ENCODE peak calls at places on chromosomes 4 and X, in six cellular contexts. One of them, this sample, is unnamed.

GRCh38 chrX:71181558-71181909 is 36.9 kb downstream of the NLGN3 start:
- DNase-seq in NB4: peak; percentile 83
- DNase-seq in right atrium auricular region: no peak
- DNase-seq in spleen: no peak
- DNase-seq in B cell: peak; percentile 71
- DNase-seq in fibroblast of villous mesenchyme: no peak
- DNase-seq in this sample: peak; percentile 10

GRCh38 chr4:148444296-148445070 is 2.3 kb upstream of the NR3C2 start:
- DNase-seq in NB4: no peak
- DNase-seq in right atrium auricular region: no peak
- DNase-seq in spleen: peak; percentile 91
- DNase-seq in B cell: peak; percentile 43
- DNase-seq in fibroblast of villous mesenchyme: no peak
- DNase-seq in this sample: no peak

GRCh38 chrX:96182366-96182765 is 502.3 kb upstream of the DIAPH2 start:
- DNase-seq in NB4: peak; percentile 40
- DNase-seq in right atrium auricular region: no peak
- DNase-seq in spleen: no peak
- DNase-seq in B cell: no peak
- DNase-seq in fibroblast of villous mesenchyme: no peak
- DNase-seq in this sample: peak; percentile 60

GRCh38 chr4:144174401-144175067 is 34.0 kb upstream of the GYPA start:
- DNase-seq in NB4: peak; percentile 57
- DNase-seq in right atrium auricular region: no peak
- DNase-seq in spleen: no peak
- DNase-seq in B cell: peak; percentile 41
- DNase-seq in fibroblast of villous mesenchyme: peak; percentile 60
- DNase-seq in this sample: peak; percentile 76

GRCh38 chr4:105990933-105991332 is 95.7 kb downstream of the NPNT start:
- DNase-seq in NB4: no peak
- DNase-seq in right atrium auricular region: peak; percentile 60
- DNase-seq in spleen: peak; percentile 85
- DNase-seq in B cell: no peak
- DNase-seq in fibroblast of villous mesenchyme: peak; percentile 48
- DNase-seq in this sample: peak; percentile 74

GRCh38 chr4:761739-762138 is 56.1 kb downstream of the PCGF3 start:
- DNase-seq in NB4: no peak
- DNase-seq in right atrium auricular region: no peak
- DNase-seq in spleen: no peak
- DNase-seq in B cell: no peak
- DNase-seq in fibroblast of villous mesenchyme: no peak
- DNase-seq in this sample: no peak

GRCh38 chr4:165204462-165204830 is 2.9 kb upstream of the KLHL2 start:
- DNase-seq in NB4: peak; percentile 66
- DNase-seq in right atrium auricular region: no peak
- DNase-seq in spleen: no peak
- DNase-seq in B cell: no peak
- DNase-seq in fibroblast of villous mesenchyme: peak; percentile 14
- DNase-seq in this sample: peak; percentile 46

GRCh38 chr4:92236907-92237306 is 66.9 kb upstream of the GRID2 start:
- DNase-seq in NB4: no peak
- DNase-seq in right atrium auricular region: no peak
- DNase-seq in spleen: no peak
- DNase-seq in B cell: no peak
- DNase-seq in fibroblast of villous mesenchyme: no peak
- DNase-seq in this sample: peak; percentile 75

GRCh38 chrX:132412208-132412607 is 76.6 kb downstream of the MBNL3 start:
- DNase-seq in NB4: no peak
- DNase-seq in right atrium auricular region: no peak
- DNase-seq in spleen: no peak
- DNase-seq in B cell: no peak
- DNase-seq in fibroblast of villous mesenchyme: no peak
- DNase-seq in this sample: no peak

GRCh38 chr4:114509340-114509739 is 89.3 kb upstream of the UGT8 start:
- DNase-seq in NB4: no peak
- DNase-seq in right atrium auricular region: no peak
- DNase-seq in spleen: no peak
- DNase-seq in B cell: no peak
- DNase-seq in fibroblast of villous mesenchyme: no peak
- DNase-seq in this sample: no peak

GRCh38 chr4:179352221-179352620 is 1910.0 kb upstream of the AGA start:
- DNase-seq in NB4: no peak
- DNase-seq in right atrium auricular region: no peak
- DNase-seq in spleen: no peak
- DNase-seq in B cell: no peak
- DNase-seq in fibroblast of villous mesenchyme: no peak
- DNase-seq in this sample: no peak

GRCh38 chrX:18984381-18985185 is 669 bp upstream of the PHKA2 start:
- DNase-seq in NB4: peak; percentile 86
- DNase-seq in right atrium auricular region: peak; percentile 73
- DNase-seq in spleen: peak; percentile 95
- DNase-seq in B cell: peak; percentile 84
- DNase-seq in fibroblast of villous mesenchyme: peak; percentile 65
- DNase-seq in this sample: peak; percentile 77

GRCh38 chr4:155999743-156000142 is 46.1 kb upstream of the CTSO start:
- DNase-seq in NB4: no peak
- DNase-seq in right atrium auricular region: no peak
- DNase-seq in spleen: no peak
- DNase-seq in B cell: no peak
- DNase-seq in fibroblast of villous mesenchyme: peak; percentile 2
- DNase-seq in this sample: peak; percentile 19

GRCh38 chr4:173521474-173522159 is 8.4 kb downstream of the HAND2 start:
- DNase-seq in NB4: no peak
- DNase-seq in right atrium auricular region: no peak
- DNase-seq in spleen: no peak
- DNase-seq in B cell: no peak
- DNase-seq in fibroblast of villous mesenchyme: peak; percentile 37
- DNase-seq in this sample: no peak

GRCh38 chr4:153174821-153175567 is 29.2 kb upstream of the TRIM2 start:
- DNase-seq in NB4: no peak
- DNase-seq in right atrium auricular region: no peak
- DNase-seq in spleen: peak; percentile 84
- DNase-seq in B cell: no peak
- DNase-seq in fibroblast of villous mesenchyme: no peak
- DNase-seq in this sample: no peak

DNA sequence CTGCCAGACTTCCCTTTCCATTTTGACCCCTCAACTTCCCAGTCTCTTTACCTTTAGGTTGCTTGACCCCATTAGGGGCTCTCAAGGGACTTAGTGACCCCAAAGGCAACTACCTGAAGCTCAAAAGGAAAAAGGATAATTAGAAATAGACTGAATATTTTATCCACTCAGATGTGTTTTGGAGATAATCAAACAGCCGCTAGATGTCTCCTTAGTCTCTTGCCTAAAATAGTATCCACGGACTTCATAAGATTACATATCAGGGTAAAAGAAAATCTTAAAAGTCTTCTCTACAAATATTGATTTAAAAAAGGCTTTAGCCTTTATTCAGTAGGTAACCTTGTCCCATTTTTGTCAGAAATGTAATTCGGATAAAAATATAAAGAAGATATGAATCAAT is 21.0 kb upstream of the RHOXF2 start:
- DNase-seq in NB4: no peak
- DNase-seq in right atrium auricular region: no peak
- DNase-seq in spleen: no peak
- DNase-seq in B cell: no peak
- DNase-seq in fibroblast of villous mesenchyme: no peak
- DNase-seq in this sample: no peak
- TF ChIP-seq CTCF in NB4: no peak
- TF ChIP-seq CTCF in right atrium auricular region: no peak
- TF ChIP-seq CTCF in spleen: no peak
- TF ChIP-seq CTCF in B cell: no peak
- TF ChIP-seq CTCF in fibroblast of villous mesenchyme: peak; percentile 17
- TF ChIP-seq CTCF in this sample: no peak

DNA sequence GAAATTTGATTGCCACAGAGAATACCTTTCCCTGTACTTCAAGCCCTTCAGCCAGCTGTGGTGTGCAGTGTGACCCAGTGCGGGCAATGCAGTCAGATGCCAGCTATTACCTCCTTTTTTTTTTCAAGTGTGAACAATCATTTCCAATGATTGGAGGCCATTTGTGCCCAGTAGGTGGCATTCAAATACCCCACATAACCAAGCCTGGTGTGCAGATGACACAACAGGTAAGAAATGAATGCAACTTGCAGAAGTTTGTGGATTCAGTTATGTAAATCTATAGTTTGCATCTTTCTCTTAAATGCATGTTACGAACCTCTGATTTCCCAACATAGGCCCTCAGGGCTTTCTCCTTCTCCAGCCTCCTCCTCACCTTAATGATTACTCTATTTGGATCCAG is 98.0 kb downstream of the CLCN4 start:
- DNase-seq in NB4: peak; percentile 8
- DNase-seq in right atrium auricular region: no peak
- DNase-seq in spleen: no peak
- DNase-seq in B cell: no peak
- DNase-seq in fibroblast of villous mesenchyme: no peak
- DNase-seq in this sample: no peak
- TF ChIP-seq CTCF in NB4: no peak
- TF ChIP-seq CTCF in right atrium auricular region: no peak
- TF ChIP-seq CTCF in spleen: no peak
- TF ChIP-seq CTCF in B cell: no peak
- TF ChIP-seq CTCF in fibroblast of villous mesenchyme: no peak
- TF ChIP-seq CTCF in this sample: no peak

GRCh38 chr4:1928356-1929235 is 57.4 kb downstream of the NSD2 start:
- DNase-seq in NB4: peak; percentile 97
- DNase-seq in right atrium auricular region: no peak
- DNase-seq in spleen: no peak
- DNase-seq in B cell: no peak
- DNase-seq in fibroblast of villous mesenchyme: no peak
- DNase-seq in this sample: no peak
- TF ChIP-seq CTCF in NB4: no peak
- TF ChIP-seq CTCF in right atrium auricular region: no peak
- TF ChIP-seq CTCF in spleen: no peak
- TF ChIP-seq CTCF in B cell: no peak
- TF ChIP-seq CTCF in fibroblast of villous mesenchyme: no peak
- TF ChIP-seq CTCF in this sample: no peak

DNA sequence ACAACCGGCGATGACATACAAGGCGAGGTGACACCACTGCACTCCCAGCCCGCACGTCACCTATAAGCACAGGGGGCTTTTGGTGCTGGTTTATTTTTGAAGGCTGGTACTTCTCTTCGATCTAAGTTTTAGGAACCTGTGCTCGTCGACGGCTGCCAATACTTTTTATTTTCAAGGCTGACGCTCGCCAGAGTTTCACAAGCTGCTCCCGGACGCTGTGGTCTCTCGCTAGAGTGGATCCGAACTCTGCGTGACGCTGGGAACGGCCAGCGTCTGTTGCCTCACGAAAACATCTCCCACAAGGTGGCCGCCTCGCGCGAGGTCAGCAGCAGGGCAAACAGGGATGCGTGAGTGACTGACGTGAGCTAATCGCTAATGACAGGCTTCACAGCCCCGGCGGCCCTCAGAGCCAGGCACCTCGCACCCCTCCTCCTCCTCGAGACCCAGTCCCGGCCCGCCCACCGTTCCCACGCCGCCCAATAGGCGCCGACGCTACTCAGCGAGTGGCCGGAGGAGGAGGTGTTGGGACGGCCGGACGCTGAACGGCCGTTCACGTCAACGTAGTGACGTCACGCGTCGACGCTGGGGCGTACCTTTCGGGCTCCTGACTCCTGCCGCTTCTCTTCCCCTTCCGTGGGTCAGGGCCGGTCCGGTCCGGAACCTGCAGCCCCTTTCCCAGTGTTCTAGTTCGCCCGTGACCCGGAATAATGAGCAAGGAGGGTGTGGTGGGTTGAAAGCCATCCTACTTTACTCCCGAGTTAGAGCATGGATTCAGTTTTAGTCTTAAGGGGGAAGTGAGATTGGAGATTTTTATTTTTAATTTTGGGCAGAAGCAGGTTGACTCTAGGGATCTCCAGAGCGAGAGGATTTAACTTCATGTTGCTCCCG is at the start of gene CLCN3:
- DNase-seq in NB4: peak; percentile 96
- DNase-seq in right atrium auricular region: peak; percentile 97
- DNase-seq in spleen: peak; percentile 100
- DNase-seq in B cell: peak; percentile 97
- DNase-seq in fibroblast of villous mesenchyme: peak; percentile 96
- DNase-seq in this sample: peak; percentile 98
- TF ChIP-seq CTCF in NB4: no peak
- TF ChIP-seq CTCF in right atrium auricular region: no peak
- TF ChIP-seq CTCF in spleen: peak; percentile 33
- TF ChIP-seq CTCF in B cell: no peak
- TF ChIP-seq CTCF in fibroblast of villous mesenchyme: no peak
- TF ChIP-seq CTCF in this sample: no peak

GRCh38 chr4:87058272-87059073 is 123.7 kb downstream of the AFF1 start:
- DNase-seq in NB4: no peak
- DNase-seq in right atrium auricular region: no peak
- DNase-seq in spleen: no peak
- DNase-seq in B cell: no peak
- DNase-seq in fibroblast of villous mesenchyme: no peak
- DNase-seq in this sample: no peak
- TF ChIP-seq CTCF in NB4: no peak
- TF ChIP-seq CTCF in right atrium auricular region: no peak
- TF ChIP-seq CTCF in spleen: no peak
- TF ChIP-seq CTCF in B cell: no peak
- TF ChIP-seq CTCF in fibroblast of villous mesenchyme: peak; percentile 23
- TF ChIP-seq CTCF in this sample: peak; percentile 19

DNA sequence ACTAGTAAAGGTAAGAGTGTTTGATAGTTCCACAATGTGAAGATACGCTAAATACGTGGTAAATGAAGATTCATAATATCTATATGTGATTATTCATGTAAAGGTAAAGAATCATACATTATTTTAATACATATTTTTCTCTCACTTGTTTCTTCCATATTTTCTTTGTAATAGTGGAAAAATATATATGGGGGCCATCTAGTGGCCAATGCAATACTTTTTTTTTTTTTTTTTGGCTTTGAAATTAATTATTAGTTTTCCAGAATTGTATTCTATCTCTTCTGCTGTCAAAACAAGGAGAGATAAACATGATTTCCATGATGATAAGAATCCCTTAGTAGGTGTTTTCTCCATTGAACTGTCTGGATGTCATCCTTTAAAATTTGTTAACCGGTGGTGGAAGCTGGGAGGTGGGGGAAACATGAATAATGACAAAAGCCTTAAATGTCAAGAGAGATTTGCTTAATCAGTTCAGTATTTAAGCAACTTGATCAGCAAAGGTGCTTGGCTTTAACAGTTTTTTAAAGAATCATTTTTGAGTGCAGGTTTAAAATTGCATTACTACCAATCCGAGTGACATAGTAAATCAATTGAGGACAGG is 508.7 kb upstream of the HTR2C start:
- DNase-seq in NB4: no peak
- DNase-seq in right atrium auricular region: no peak
- DNase-seq in spleen: no peak
- DNase-seq in B cell: no peak
- DNase-seq in fibroblast of villous mesenchyme: peak; percentile 0
- DNase-seq in this sample: peak; percentile 1
- TF ChIP-seq CTCF in NB4: no peak
- TF ChIP-seq CTCF in right atrium auricular region: no peak
- TF ChIP-seq CTCF in spleen: no peak
- TF ChIP-seq CTCF in B cell: peak; percentile 50
- TF ChIP-seq CTCF in fibroblast of villous mesenchyme: peak; percentile 26
- TF ChIP-seq CTCF in this sample: no peak

GRCh38 chr4:6868386-6868785 is 41.2 kb upstream of the TBC1D14 start:
- DNase-seq in NB4: no peak
- DNase-seq in right atrium auricular region: no peak
- DNase-seq in spleen: no peak
- DNase-seq in B cell: no peak
- DNase-seq in fibroblast of villous mesenchyme: no peak
- DNase-seq in this sample: no peak
- TF ChIP-seq CTCF in NB4: no peak
- TF ChIP-seq CTCF in right atrium auricular region: no peak
- TF ChIP-seq CTCF in spleen: no peak
- TF ChIP-seq CTCF in B cell: no peak
- TF ChIP-seq CTCF in fibroblast of villous mesenchyme: no peak
- TF ChIP-seq CTCF in this sample: no peak

GRCh38 chr4:81688085-81688484 is 216.4 kb upstream of the RASGEF1B start:
- DNase-seq in NB4: no peak
- DNase-seq in right atrium auricular region: no peak
- DNase-seq in spleen: no peak
- DNase-seq in B cell: no peak
- DNase-seq in fibroblast of villous mesenchyme: no peak
- DNase-seq in this sample: peak; percentile 24
- TF ChIP-seq CTCF in NB4: no peak
- TF ChIP-seq CTCF in right atrium auricular region: no peak
- TF ChIP-seq CTCF in spleen: peak; percentile 11
- TF ChIP-seq CTCF in B cell: no peak
- TF ChIP-seq CTCF in fibroblast of villous mesenchyme: peak; percentile 11
- TF ChIP-seq CTCF in this sample: no peak